ENCODE peak calls at places on chromosomes 7 and 10, in eight cellular contexts. T is colonic mucosa; Z is stomach; E is upper lobe of right lung; H is body of pancreas; X is transverse colon; O is mesendoderm; I is CD8-positive, alpha-beta memory T cell. S is an unnamed sample. For H3K4me1, the result is how much of the 10 kb centered on the place peaks cover.

GRCh38 chr10:78944658-78945333 is 124.0 kb upstream of the ZMIZ1 start:
- DNase-seq in H (peak), X (peak), I (no peak), E (no peak), Z (peak), T (peak), O (peak), S (peak)

GRCh38 chr7:115363916-115364315 is 442.0 kb downstream of the MDFIC start:
- DNase-seq in T (no peak), O (no peak), I (no peak), E (no peak), Z (no peak), H (no peak), X (no peak), S (no peak)

GRCh38 chr10:18713077-18713476 is 53.8 kb downstream of the ARL5B start:
- DNase-seq in O (peak), E (no peak), I (no peak), H (no peak), T (no peak), X (no peak), Z (no peak), S (no peak)

GRCh38 chr7:99046722-99047121 is 97.2 kb downstream of the SMURF1 start:
- DNase-seq in Z (no peak), E (no peak), T (no peak), O (peak), X (no peak), H (no peak), I (no peak), S (no peak)

GRCh38 chr10:79313320-79313719 is 33.9 kb upstream of the PPIF start:
- DNase-seq in Z (no peak), H (no peak), I (no peak), T (no peak), E (no peak), X (no peak), O (no peak), S (no peak)

GRCh38 chr10:88848499-88848898 is 3.1 kb downstream of the ANKRD22 start:
- DNase-seq in E (no peak), X (no peak), O (no peak), T (no peak), I (no peak), H (no peak), Z (no peak), S (no peak)

GRCh38 chr10:128046934-128047251 is 79.3 kb downstream of the MKI67 start:
- DNase-seq in O (no peak), T (no peak), H (no peak), I (no peak), E (no peak), Z (no peak), X (no peak), S (no peak)

GRCh38 chr10:71581376-71581775 is 138.2 kb downstream of the C10orf105 start:
- DNase-seq in I (no peak), H (no peak), E (no peak), T (no peak), X (no peak), Z (no peak), O (no peak), S (no peak)

GRCh38 chr7:85165263-85165662 is 21.6 kb downstream of the SEMA3D start:
- DNase-seq in I (no peak), O (no peak), E (no peak), H (no peak), X (no peak), T (no peak), Z (no peak), S (no peak)

GRCh38 chr7:77664715-77665114 is 31.5 kb upstream of the RSBN1L start:
- DNase-seq in X (no peak), T (no peak), E (no peak), H (no peak), I (no peak), Z (no peak), O (no peak), S (no peak)

GRCh38 chr10:90987383-90987782 is 66.5 kb upstream of the ANKRD1 start:
- DNase-seq in X (no peak), Z (no peak), O (no peak), H (no peak), E (no peak), T (no peak), I (no peak), S (no peak)

GRCh38 chr10:33790506-33791283 is 456.2 kb upstream of the NRP1 start:
- DNase-seq in H (no peak), O (peak), X (no peak), Z (no peak), I (no peak), T (no peak), E (no peak), S (no peak)

GRCh38 chr7:113374924-113375323 is 256.6 kb upstream of the SMIM30 start:
- DNase-seq in E (no peak), X (no peak), Z (no peak), T (no peak), I (no peak), H (no peak), O (no peak), S (no peak)

GRCh38 chr10:33326897-33327296 is 7.6 kb downstream of the NRP1 start:
- DNase-seq in T (no peak), H (no peak), I (no peak), O (no peak), E (no peak), X (no peak), Z (no peak), S (no peak)

GRCh38 chr10:123642697-123643096 is 23.5 kb upstream of the GPR26 start:
- DNase-seq in T (no peak), H (no peak), Z (peak), O (peak), I (no peak), X (peak), E (no peak), S (no peak)

GRCh38 chr10:52409195-52409594 is 95.1 kb downstream of the DKK1 start:
- DNase-seq in H (no peak), O (no peak), Z (no peak), X (no peak), T (no peak), I (no peak), E (no peak), S (no peak)

GRCh38 chr10:8331896-8332729 is 277.6 kb downstream of the GATA3 start:
- DNase-seq in X (peak), E (peak), Z (peak), I (peak), H (peak), T (peak), O (peak), S (no peak)

GRCh38 chr10:71216751-71217265 is 4.4 kb downstream of the UNC5B start:
- DNase-seq in H (no peak), X (no peak), Z (peak), I (no peak), T (no peak), E (peak), O (peak), S (peak)

GRCh38 chr10:52486840-52487611 is 172.9 kb downstream of the DKK1 start:
- DNase-seq in H (no peak), T (no peak), E (no peak), Z (no peak), O (no peak), I (no peak), X (no peak), S (no peak)

GRCh38 chr10:16297652-16298051 is 139.2 kb upstream of the PTER start:
- DNase-seq in I (no peak), Z (no peak), E (no peak), O (no peak), T (no peak), H (no peak), X (no peak), S (no peak)

GRCh38 chr7:12685550-12685949 is 1.9 kb upstream of the ARL4A start:
- DNase-seq in Z (no peak), T (peak), X (no peak), O (peak), E (no peak), I (peak), H (peak), S (no peak)

GRCh38 chr7:82562716-82563404 is 119.3 kb upstream of the CACNA2D1 start:
- DNase-seq in H (no peak), Z (no peak), E (no peak), T (no peak), I (no peak), X (no peak), O (peak), S (no peak)

GRCh38 chr7:28872226-28872625 is 85.9 kb downstream of the TRIL start:
- DNase-seq in E (no peak), T (no peak), H (no peak), O (no peak), I (no peak), X (no peak), Z (no peak), S (no peak)

GRCh38 chr10:79047875-79048638 is 20.7 kb upstream of the ZMIZ1 start:
- DNase-seq in X (no peak), T (peak), I (peak), O (peak), H (peak), E (peak), Z (no peak), S (no peak)

GRCh38 chr7:37984775-37985390 is 64.4 kb downstream of the EPDR1 start:
- DNase-seq in I (no peak), X (no peak), Z (no peak), H (no peak), O (no peak), E (no peak), T (no peak), S (no peak)

GRCh38 chr10:47366056-47366631 is 17.9 kb downstream of the ZNF488 start:
- DNase-seq in I (no peak), T (no peak), O (no peak), X (no peak), H (peak), Z (peak), E (peak), S (no peak)

GRCh38 chr7:29995652-29996051 is 6.1 kb upstream of the SCRN1 start:
- DNase-seq in I (no peak), X (no peak), E (no peak), O (no peak), H (no peak), T (no peak), Z (no peak), S (no peak)

GRCh38 chr7:47034180-47034579 is 547.7 kb downstream of the TNS3 start:
- DNase-seq in Z (no peak), E (no peak), T (no peak), O (no peak), I (no peak), H (no peak), X (no peak), S (no peak)

GRCh38 chr7:1169409-1170368 is 9.7 kb upstream of the ZFAND2A start:
- DNase-seq in Z (peak), E (peak), T (peak), H (peak), O (peak), I (peak), X (peak), S (peak)

GRCh38 chr7:135929249-135929648 is 47.9 kb downstream of the MTPN start:
- DNase-seq in X (no peak), T (no peak), H (no peak), Z (no peak), O (peak), I (no peak), E (no peak), S (no peak)

GRCh38 chr7:54541941-54542618 is at the start of gene VSTM2A:
- DNase-seq in I (no peak), T (no peak), E (no peak), X (no peak), H (no peak), Z (no peak), O (peak), S (no peak)

GRCh38 chr10:61974611-61975010 is 73.1 kb downstream of the ARID5B start:
- DNase-seq in T (peak), Z (peak), X (peak), H (peak), I (no peak), O (no peak), E (no peak), S (no peak)

GRCh38 chr7:81618400-81619014 is 151.3 kb downstream of the HGF start:
- DNase-seq in I (no peak), E (no peak), H (no peak), T (no peak), Z (no peak), O (peak), X (no peak), S (no peak)

GRCh38 chr10:100725041-100725440 is 20.3 kb upstream of the PAX2 start:
- DNase-seq in T (no peak), Z (no peak), H (no peak), E (peak), X (no peak), O (peak), I (no peak), S (no peak)

GRCh38 chr10:127998517-127999144 is 91.7 kb downstream of the PTPRE start:
- DNase-seq in I (no peak), O (no peak), Z (no peak), E (peak), H (no peak), T (no peak), X (no peak), S (no peak)

GRCh38 chr7:44789990-44790389 is 6.5 kb upstream of the PPIA start:
- DNase-seq in I (no peak), H (no peak), X (no peak), Z (no peak), O (no peak), T (no peak), E (no peak), S (no peak)

GRCh38 chr10:133249975-133250754 is 12.5 kb downstream of the VENTX start:
- DNase-seq in Z (no peak), H (no peak), T (no peak), X (no peak), O (no peak), E (no peak), I (no peak), S (no peak)

GRCh38 chr10:133253313-133253955 is 15.8 kb downstream of the VENTX start:
- DNase-seq in O (no peak), I (no peak), X (no peak), Z (no peak), H (no peak), T (no peak), E (no peak), S (no peak)

GRCh38 chr10:133251388-133252222 is 13.9 kb downstream of the VENTX start:
- DNase-seq in Z (no peak), H (no peak), O (no peak), E (no peak), I (no peak), X (no peak), T (no peak), S (no peak)

GRCh38 chr10:133254421-133255120 is 16.9 kb downstream of the VENTX start:
- DNase-seq in E (no peak), O (no peak), H (no peak), X (no peak), Z (no peak), T (no peak), I (no peak), S (no peak)

DNA sequence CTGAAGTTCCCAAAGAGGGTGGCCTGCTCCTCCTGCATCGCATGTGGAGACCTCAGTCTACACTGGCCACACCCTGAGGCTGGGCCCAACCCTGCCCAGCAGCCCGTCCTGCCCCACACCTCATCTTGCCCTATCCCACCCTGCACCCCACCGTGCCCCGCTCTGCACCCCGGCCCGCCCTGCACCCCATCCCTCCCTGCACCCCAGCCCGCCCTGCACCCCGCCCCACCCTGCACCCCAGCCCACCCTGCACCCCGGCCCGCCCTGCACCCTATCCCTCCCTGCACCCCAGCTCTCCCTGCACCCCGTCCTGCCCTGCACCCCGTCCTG is 14.5 kb downstream of the VENTX start:
- DNase-seq in O (no peak), X (no peak), Z (no peak), I (no peak), T (no peak), E (no peak), H (no peak), S (no peak)
- H3K4me1 ChIP-seq in O (under half), X (under half), Z (under half), I (under half), T (under half), E (under half), H (under half), S (under half)

GRCh38 chr7:2802504-2803341 is 41.4 kb downstream of the GNA12 start:
- DNase-seq in E (peak), H (no peak), T (no peak), I (no peak), X (no peak), Z (no peak), O (peak), S (no peak)

GRCh38 chr7:2802082-2802481 is 42.0 kb downstream of the GNA12 start:
- DNase-seq in E (no peak), O (peak), X (no peak), H (no peak), Z (no peak), T (no peak), I (no peak), S (no peak)

GRCh38 chr7:2800220-2800922 is 43.7 kb downstream of the GNA12 start:
- DNase-seq in T (no peak), O (no peak), Z (no peak), I (no peak), H (no peak), E (no peak), X (no peak), S (no peak)

GRCh38 chr7:2799253-2799652 is 44.9 kb downstream of the GNA12 start:
- DNase-seq in E (no peak), H (no peak), Z (no peak), I (no peak), T (no peak), X (no peak), O (no peak), S (no peak)

DNA sequence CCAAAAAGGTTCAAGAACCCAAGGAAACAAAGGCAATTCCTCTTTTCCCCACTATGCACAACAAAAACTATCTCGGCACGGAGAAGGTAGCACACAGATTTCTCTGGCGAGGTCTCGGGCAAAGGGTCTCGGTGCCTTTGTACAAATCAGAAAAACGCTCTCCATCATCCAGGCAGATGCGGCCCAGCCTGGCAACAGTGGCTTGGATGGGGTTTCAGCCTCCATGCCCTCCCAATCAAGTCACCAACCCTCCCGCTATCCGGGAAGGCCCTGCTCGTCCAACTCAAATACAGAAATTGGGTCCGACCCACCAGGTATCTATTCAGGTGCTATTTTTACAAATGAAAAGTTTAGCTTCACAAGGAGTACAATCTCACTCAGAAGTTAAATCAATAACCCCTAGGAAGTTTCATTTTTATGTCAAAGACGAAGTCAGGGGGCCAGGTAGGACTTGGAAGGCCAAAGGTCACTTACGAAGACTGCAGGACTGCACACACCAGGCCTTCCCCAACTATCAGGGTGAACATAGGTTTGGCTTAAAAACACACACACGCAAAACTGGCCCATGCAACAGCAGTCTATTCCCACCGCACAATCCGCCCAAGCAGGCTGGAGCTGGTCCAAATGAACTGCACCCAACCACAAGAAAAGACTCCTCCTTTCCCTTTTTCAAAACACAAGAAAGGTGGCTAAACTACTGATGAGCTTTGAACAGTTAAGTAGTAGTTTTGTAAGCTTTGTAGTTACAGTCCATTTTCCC is 43.0 kb downstream of the GNA12 start:
- DNase-seq in T (no peak), I (no peak), Z (no peak), H (peak), X (no peak), O (no peak), E (no peak), S (no peak)
- H3K4me1 ChIP-seq in T (under half), I (under half), Z (under half), H (under half), X (under half), O (under half), E (under half), S (under half)

DNA sequence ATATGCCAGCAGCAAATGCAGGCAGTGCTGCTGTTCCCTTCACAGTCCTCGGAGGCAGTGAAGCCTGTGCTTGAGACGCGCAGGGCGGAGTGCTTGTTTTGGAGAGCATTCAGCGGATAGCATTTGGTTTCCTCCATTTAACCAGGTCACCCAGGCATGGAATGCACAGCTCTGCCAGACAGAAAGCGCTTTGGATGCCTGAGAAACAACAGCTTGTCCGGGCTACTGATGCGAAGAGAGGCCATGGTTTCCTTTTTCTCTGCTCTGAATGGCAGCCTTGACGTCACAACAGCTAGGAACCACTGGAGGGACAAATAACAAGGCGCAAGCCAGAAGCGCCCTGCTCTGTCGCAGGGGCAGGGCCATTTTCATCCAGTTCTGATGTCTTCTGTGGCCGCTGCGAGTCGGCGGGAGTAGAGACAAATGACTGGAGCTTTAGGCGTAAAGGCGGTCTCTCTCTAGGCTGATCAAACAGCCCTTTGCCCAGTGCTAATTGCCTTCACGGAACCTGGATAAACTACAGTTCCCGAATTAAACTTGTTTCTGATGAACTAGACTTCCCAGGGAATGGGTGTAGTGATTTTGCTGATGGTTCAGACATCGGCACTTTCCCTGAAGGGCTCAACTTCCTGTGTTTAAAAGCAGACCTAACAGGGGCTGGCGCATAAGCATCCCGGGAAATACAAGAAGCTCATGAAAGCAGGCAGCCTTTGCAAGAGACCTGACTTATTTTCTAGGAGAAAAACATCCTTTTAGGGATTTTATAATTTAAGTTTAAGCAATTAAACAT is 187.6 kb upstream of the KLF14 start:
- DNase-seq in T (peak), X (peak), H (peak), Z (peak), I (no peak), O (no peak), E (no peak), S (peak)
- H3K4me1 ChIP-seq in T (under half), X (half or more), H (half or more), Z (half or more), I (half or more), O (under half), E (under half), S (under half)

GRCh38 chr7:23380961-23381360 is 81.8 kb downstream of the MALSU1 start:
- DNase-seq in E (no peak), H (no peak), T (no peak), X (no peak), O (no peak), I (no peak), Z (no peak), S (no peak)
- H3K4me1 ChIP-seq in E (under half), H (under half), T (under half), X (under half), O (under half), I (under half), Z (under half), S (under half)